ENCODE peak calls at places on chromosomes 2 and 18, in ten cellular contexts. A, J, G, F, L, T, W, X, Y and U are unnamed samples.
A peak's percentile ranks its signal among the peaks of the same experiment; 100 is the strongest.

GRCh38 chr18:3872651-3873050 is 422.7 kb downstream of the TGIF1 start:
- DNase-seq in A (no peak), F (no peak), W (no peak), T (no peak), G (no peak), X (no peak), Y (no peak), J (no peak), L (no peak), U (no peak)

GRCh38 chr2:11655495-11655894 is 14.5 kb downstream of the NTSR2 start:
- DNase-seq in W (no peak), Y (no peak), F (no peak), G (peak; percentile 60), T (no peak), J (no peak), L (no peak), X (no peak), A (no peak), U (no peak)

GRCh38 chr2:159939946-159940345 is 122.5 kb downstream of the PLA2R1 start:
- DNase-seq in F (no peak), J (no peak), T (no peak), X (no peak), L (peak; percentile 36), W (no peak), Y (no peak), G (peak; percentile 52), A (peak; percentile 15), U (no peak)

GRCh38 chr2:3204031-3204430 is 173.6 kb downstream of the EIPR1 start:
- DNase-seq in L (no peak), X (no peak), Y (no peak), J (no peak), F (no peak), T (no peak), A (no peak), G (no peak), W (no peak), U (no peak)

GRCh38 chr2:184683923-184684322 is 85.6 kb downstream of the ZNF804A start:
- DNase-seq in G (no peak), Y (no peak), F (no peak), J (no peak), T (no peak), L (peak; percentile 15), A (no peak), X (no peak), W (no peak), U (no peak)

GRCh38 chr2:152813381-152813780 is 95.0 kb downstream of the ARL6IP6 start:
- DNase-seq in W (no peak), T (no peak), J (no peak), G (no peak), F (no peak), A (no peak), L (no peak), Y (no peak), X (no peak), U (no peak)

GRCh38 chr2:156099382-156099781 is 233.1 kb downstream of the NR4A2 start:
- DNase-seq in J (no peak), W (no peak), G (no peak), F (no peak), T (no peak), A (no peak), Y (no peak), L (no peak), X (no peak), U (no peak)

GRCh38 chr2:47232738-47233415 is 77.8 kb upstream of the STPG4 start:
- DNase-seq in Y (no peak), J (peak; percentile 9), G (peak; percentile 19), L (no peak), F (no peak), W (no peak), X (no peak), A (no peak), T (no peak), U (no peak)

GRCh38 chr2:101860782-101861181 is 131.0 kb upstream of the IL1R2 start:
- DNase-seq in Y (no peak), W (no peak), F (no peak), A (no peak), X (no peak), T (no peak), G (no peak), J (no peak), L (no peak), U (no peak)

GRCh38 chr2:101861382-101861781 is 130.4 kb upstream of the IL1R2 start:
- DNase-seq in T (no peak), A (no peak), J (no peak), Y (no peak), G (no peak), X (no peak), W (no peak), L (no peak), F (no peak), U (no peak)

GRCh38 chr2:101863534-101863933 is 128.2 kb upstream of the IL1R2 start:
- DNase-seq in G (no peak), A (no peak), J (no peak), F (no peak), L (no peak), W (no peak), T (no peak), Y (no peak), X (no peak), U (no peak)

GRCh38 chr2:101868525-101868924 is 123.2 kb upstream of the IL1R2 start:
- DNase-seq in Y (no peak), X (peak; percentile 41), F (no peak), A (no peak), W (no peak), G (no peak), L (no peak), T (no peak), J (no peak), U (no peak)

GRCh38 chr2:101864426-101864825 is 127.3 kb upstream of the IL1R2 start:
- DNase-seq in F (no peak), X (no peak), W (no peak), L (no peak), Y (no peak), T (no peak), J (no peak), A (no peak), G (no peak), U (no peak)
- H3K36me3 ChIP-seq in F (peaks cover 94% of the 10 kb centered on the region), X (peaks cover 35% of the 10 kb centered on the region), W (peaks cover 95% of the 10 kb centered on the region), L (peaks cover 92% of the 10 kb centered on the region), Y (peaks cover 71% of the 10 kb centered on the region), T (peaks cover 11% of the 10 kb centered on the region), J (peaks cover 16% of the 10 kb centered on the region), A (peaks cover 74% of the 10 kb centered on the region), G (peaks cover 82% of the 10 kb centered on the region), U (no peaks in the 10 kb centered on the region)

GRCh38 chr2:106882658-106883057 is 3.3 kb downstream of the ST6GAL2 start:
- DNase-seq in A (no peak), T (no peak), F (no peak), J (no peak), X (no peak), Y (no peak), L (peak; percentile 41), W (no peak), G (peak; percentile 33), U (no peak)

GRCh38 chr2:106885326-106885725 is 641 bp downstream of the ST6GAL2 start:
- DNase-seq in F (no peak), J (no peak), G (peak; percentile 50), Y (no peak), T (no peak), W (no peak), X (no peak), L (peak; percentile 33), A (peak; percentile 17), U (no peak)

GRCh38 chr2:106886916-106887758 is 1.2 kb upstream of the ST6GAL2 start:
- DNase-seq in Y (no peak), L (peak; percentile 81), F (peak; percentile 79), X (peak; percentile 88), W (peak; percentile 57), G (peak; percentile 92), A (peak; percentile 60), T (no peak), J (peak; percentile 55), U (no peak)

GRCh38 chr2:106890611-106891010 is 4.6 kb upstream of the ST6GAL2 start:
- DNase-seq in X (no peak), W (no peak), F (no peak), Y (no peak), L (no peak), J (no peak), G (no peak), T (no peak), A (no peak), U (no peak)

GRCh38 chr2:106885981-106886915 is at the start of gene ST6GAL2:
- DNase-seq in J (no peak), G (peak; percentile 52), T (no peak), X (peak; percentile 64), W (no peak), L (peak; percentile 85), A (peak; percentile 59), F (no peak), Y (no peak), U (peak; percentile 32)
- TF ChIP-seq CTCF in J (no peak), G (peak; percentile 37), T (no peak), X (no peak), W (no peak), L (no peak), A (no peak), F (no peak), Y (no peak), U (no peak)

DNA sequence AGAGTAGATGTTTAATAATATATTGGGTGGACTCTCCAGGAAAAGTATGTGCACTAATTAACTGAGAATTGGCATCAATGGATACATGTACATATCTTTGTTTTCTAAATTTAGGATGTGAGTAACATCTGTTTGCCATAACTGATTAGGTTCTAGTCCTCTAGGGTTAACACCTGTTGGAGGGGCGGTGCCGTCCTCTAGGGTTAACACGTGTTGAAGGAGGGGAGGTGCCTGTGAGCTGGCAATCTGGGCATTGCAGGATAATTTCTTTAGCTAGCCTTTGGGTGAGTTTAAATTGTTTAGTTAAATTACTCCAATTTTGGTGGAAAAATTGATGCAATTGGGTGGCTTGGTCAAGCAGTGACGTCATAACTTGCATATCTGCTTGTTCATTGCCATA is 30.9 kb downstream of the HTR2B start:
- DNase-seq in G (no peak), T (no peak), F (no peak), W (no peak), A (no peak), X (no peak), Y (no peak), J (no peak), L (no peak), U (no peak)
- H3K9me3 ChIP-seq in G (no peaks in the 10 kb centered on the region), T (no peaks in the 10 kb centered on the region), F (peaks cover 5% of the 10 kb centered on the region), W (peaks cover 6% of the 10 kb centered on the region), A (no peaks in the 10 kb centered on the region), X (peaks cover 5% of the 10 kb centered on the region), Y (peaks cover 4% of the 10 kb centered on the region), J (no peaks in the 10 kb centered on the region), L (no peaks in the 10 kb centered on the region), U (peaks cover 4% of the 10 kb centered on the region)

GRCh38 chr2:25234756-25235155 is 66.4 kb upstream of the POMC start:
- DNase-seq in F (no peak), T (no peak), X (peak; percentile 17), L (no peak), A (no peak), W (no peak), J (no peak), G (no peak), Y (no peak), U (no peak)

GRCh38 chr2:25241452-25241851 is 73.1 kb upstream of the POMC start:
- DNase-seq in J (no peak), G (no peak), X (peak; percentile 42), W (no peak), Y (no peak), F (no peak), T (no peak), L (no peak), A (no peak), U (no peak)

GRCh38 chr2:25236736-25237135 is 68.4 kb upstream of the POMC start:
- DNase-seq in G (no peak), J (no peak), Y (no peak), T (no peak), W (no peak), L (no peak), A (no peak), X (no peak), F (no peak), U (no peak)

GRCh38 chr2:25238920-25239319 is 70.5 kb upstream of the POMC start:
- DNase-seq in W (no peak), J (no peak), L (no peak), A (no peak), X (peak; percentile 48), F (no peak), G (no peak), Y (no peak), T (no peak), U (no peak)

DNA sequence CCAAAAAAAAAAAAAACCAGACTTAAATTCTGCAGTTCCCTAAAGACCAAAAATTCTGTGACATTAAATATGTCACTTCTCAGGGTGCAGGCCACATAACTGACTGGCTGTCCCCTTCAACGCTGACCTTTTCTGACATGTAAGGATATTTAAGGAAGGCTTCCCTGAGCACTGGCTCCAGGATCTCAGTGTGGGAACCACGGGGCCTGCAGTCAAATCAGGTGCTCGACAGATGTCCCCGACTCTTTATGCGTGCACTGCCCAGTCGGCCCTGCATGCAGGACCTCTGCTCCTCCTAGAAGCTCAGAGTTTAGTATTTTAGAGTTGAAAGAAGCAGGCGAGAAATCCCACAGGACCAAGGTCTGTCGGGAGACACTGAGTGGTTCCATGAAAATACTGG is 69.4 kb upstream of the POMC start:
- DNase-seq in X (peak; percentile 22), W (no peak), A (no peak), F (no peak), T (no peak), J (no peak), Y (no peak), L (no peak), G (no peak), U (no peak)
- H3K36me3 ChIP-seq in X (peaks cover 57% of the 10 kb centered on the region), W (peaks cover 99% of the 10 kb centered on the region), A (peaks cover 74% of the 10 kb centered on the region), F (peaks cover 95% of the 10 kb centered on the region), T (peaks cover 3% of the 10 kb centered on the region), J (peaks cover 33% of the 10 kb centered on the region), Y (peaks cover 8% of the 10 kb centered on the region), L (peaks cover 94% of the 10 kb centered on the region), G (peaks cover 14% of the 10 kb centered on the region), U (no peaks in the 10 kb centered on the region)